ENCODE peak calls at places on chromosomes 5 and 9, in five cellular contexts. N is left colon, O is nephron progenitor cell, Q is NT2/D1, B is GM23338. V is an unnamed sample.

GRCh38 chr5:171678631-171679030 is 107.0 kb upstream of the SMIM23 start:
- DNase-seq in B (no peak), N (no peak), O (no peak), Q (no peak), V (no peak)

GRCh38 chr9:107474124-107474523 is 15.4 kb downstream of the KLF4 start:
- DNase-seq in N (no peak), Q (no peak), B (no peak), O (no peak), V (no peak)

GRCh38 chr5:159094745-159095144 is 5.0 kb downstream of the EBF1 start:
- DNase-seq in N (no peak), B (peak), O (peak), Q (no peak), V (no peak)

GRCh38 chr5:38979535-38979934 is 94.7 kb downstream of the RICTOR start:
- DNase-seq in B (peak), N (no peak), O (no peak), Q (no peak), V (no peak)

GRCh38 chr5:100643473-100643872 is 108.3 kb downstream of the FAM174A start:
- DNase-seq in N (no peak), O (no peak), B (no peak), Q (no peak), V (no peak)

GRCh38 chr9:31542384-31543055 is 841.9 kb upstream of the ACO1 start:
- DNase-seq in Q (peak), B (peak), O (peak), N (no peak), V (no peak)

GRCh38 chr5:33343661-33344327 is 97.0 kb upstream of the TARS1 start:
- DNase-seq in N (no peak), Q (no peak), O (no peak), B (no peak), V (no peak)

GRCh38 chr9:34417734-34418133 is 40.6 kb downstream of the FAM219A start:
- DNase-seq in N (no peak), Q (no peak), B (no peak), O (no peak), V (no peak)

GRCh38 chr5:93649234-93649900 is 66.3 kb downstream of the NR2F1 start:
- DNase-seq in B (peak), N (no peak), Q (no peak), O (no peak), V (no peak)

GRCh38 chr5:128815201-128815600 is 150.1 kb upstream of the SLC27A6 start:
- DNase-seq in N (no peak), Q (peak), B (peak), O (peak), V (no peak)

GRCh38 chr9:98943682-98944129 is at the start of gene COL15A1:
- DNase-seq in Q (no peak), N (no peak), O (peak), B (peak), V (no peak)

GRCh38 chr5:78638423-78638822 is 10.1 kb downstream of the LHFPL2 start:
- DNase-seq in Q (no peak), B (no peak), N (peak), O (peak), V (no peak)

V was measured in frontal cortex.